ENCODE peak calls at places on chromosomes 11 and 22, in five cellular contexts. D is hepatocyte, Y is neural progenitor cell, F is GM23248, I is fibroblast of lung. T is an unnamed sample.

GRCh38 chr11:102323542-102324261 is 6.4 kb downstream of the BIRC3 start:
- DNase-seq in Y (no peak), D (no peak), I (peak; percentile 75), F (peak; percentile 79), T (peak; percentile 57)

GRCh38 chr11:32987851-32988250 is 27.8 kb upstream of the DEPDC7 start:
- DNase-seq in D (no peak), F (no peak), I (no peak), Y (no peak), T (no peak)

GRCh38 chr22:37802310-37803194 is 5.2 kb upstream of the GCAT start:
- DNase-seq in D (peak; percentile 84), I (peak; percentile 64), Y (peak; percentile 90), F (peak; percentile 62), T (no peak)

GRCh38 chr11:27468643-27469332 is 3.8 kb downstream of the LGR4 start:
- DNase-seq in Y (peak; percentile 36), I (no peak), D (peak; percentile 25), F (peak; percentile 88), T (peak; percentile 88)

GRCh38 chr22:46574993-46575914 is 37.8 kb upstream of the CELSR1 start:
- DNase-seq in I (no peak), Y (peak; percentile 30), F (no peak), D (peak; percentile 79), T (peak; percentile 33)

GRCh38 chr11:6332066-6332465 is 11.8 kb upstream of the CAVIN3 start:
- DNase-seq in I (no peak), Y (no peak), D (no peak), F (no peak), T (no peak)

GRCh38 chr11:44538375-44539054 is 26.9 kb upstream of the CD82 start:
- DNase-seq in F (peak; percentile 81), Y (peak; percentile 86), I (peak; percentile 63), D (peak; percentile 84), T (peak; percentile 49)

GRCh38 chr11:128351168-128351567 is 236.2 kb downstream of the ETS1 start:
- DNase-seq in D (no peak), F (no peak), I (no peak), Y (no peak), T (no peak)

GRCh38 chr11:72758690-72759389 is 6.6 kb upstream of the ARAP1 start:
- DNase-seq in D (peak; percentile 69), I (peak; percentile 95), F (no peak), Y (no peak), T (no peak)

GRCh38 chr11:789951-790350 is at the start of gene CEND1:
- DNase-seq in I (peak; percentile 56), Y (peak; percentile 79), F (peak; percentile 82), D (no peak), T (no peak)

GRCh38 chr22:19239464-19239863 is 52.1 kb downstream of the CLTCL1 start:
- DNase-seq in F (no peak), D (no peak), I (no peak), Y (no peak), T (no peak)

GRCh38 chr11:64909653-64910343 is 7.2 kb downstream of the ATG2A start:
- DNase-seq in I (no peak), F (no peak), D (no peak), Y (no peak), T (no peak)

GRCh38 chr11:77473001-77473800 is 693 bp downstream of the PAK1 start:
- DNase-seq in F (peak; percentile 49), I (peak; percentile 15), D (peak; percentile 77), Y (peak; percentile 75), T (peak; percentile 50)

GRCh38 chr11:70161043-70161625 is 42.0 kb upstream of the FADD start:
- DNase-seq in I (no peak), D (no peak), Y (no peak), F (no peak), T (no peak)

GRCh38 chr11:132055296-132055695 is 684.9 kb downstream of the NTM start:
- DNase-seq in I (no peak), Y (no peak), D (no peak), F (no peak), T (no peak)

GRCh38 chr11:116533186-116533825 is 239.5 kb downstream of the BUD13 start:
- DNase-seq in F (no peak), Y (peak; percentile 78), I (no peak), D (no peak), T (no peak)

GRCh38 chr11:47327025-47327424 is 25.5 kb downstream of the MYBPC3 start:
- DNase-seq in Y (no peak), F (no peak), I (no peak), D (no peak), T (no peak)

GRCh38 chr11:68503281-68503687 is 42.7 kb downstream of the PPP6R3 start:
- DNase-seq in I (peak; percentile 28), F (no peak), D (no peak), Y (no peak), T (no peak)

GRCh38 chr11:61164610-61165424 is 3.6 kb upstream of the VPS37C start:
- DNase-seq in I (no peak), D (no peak), F (no peak), Y (no peak), T (no peak)

GRCh38 chr11:82992219-82992618 is 79.5 kb downstream of the RAB30 start:
- DNase-seq in F (no peak), Y (no peak), I (no peak), D (no peak), T (no peak)

GRCh38 chr11:10898763-10899541 is 41.1 kb upstream of the ZBED5 start:
- DNase-seq in I (no peak), Y (no peak), D (no peak), F (no peak), T (no peak)

GRCh38 chr11:133526790-133527189 is 5.5 kb downstream of the OPCML start:
- DNase-seq in Y (no peak), D (no peak), F (no peak), I (no peak), T (no peak)

GRCh38 chr11:63917685-63918523 is 940 bp upstream of the RCOR2 start:
- DNase-seq in F (peak; percentile 55), Y (peak; percentile 95), I (peak; percentile 63), D (peak; percentile 61), T (no peak)

GRCh38 chr22:20663941-20664593 is 109.8 kb upstream of the SERPIND1 start:
- DNase-seq in Y (no peak), I (no peak), D (no peak), F (no peak), T (no peak)

DNA sequence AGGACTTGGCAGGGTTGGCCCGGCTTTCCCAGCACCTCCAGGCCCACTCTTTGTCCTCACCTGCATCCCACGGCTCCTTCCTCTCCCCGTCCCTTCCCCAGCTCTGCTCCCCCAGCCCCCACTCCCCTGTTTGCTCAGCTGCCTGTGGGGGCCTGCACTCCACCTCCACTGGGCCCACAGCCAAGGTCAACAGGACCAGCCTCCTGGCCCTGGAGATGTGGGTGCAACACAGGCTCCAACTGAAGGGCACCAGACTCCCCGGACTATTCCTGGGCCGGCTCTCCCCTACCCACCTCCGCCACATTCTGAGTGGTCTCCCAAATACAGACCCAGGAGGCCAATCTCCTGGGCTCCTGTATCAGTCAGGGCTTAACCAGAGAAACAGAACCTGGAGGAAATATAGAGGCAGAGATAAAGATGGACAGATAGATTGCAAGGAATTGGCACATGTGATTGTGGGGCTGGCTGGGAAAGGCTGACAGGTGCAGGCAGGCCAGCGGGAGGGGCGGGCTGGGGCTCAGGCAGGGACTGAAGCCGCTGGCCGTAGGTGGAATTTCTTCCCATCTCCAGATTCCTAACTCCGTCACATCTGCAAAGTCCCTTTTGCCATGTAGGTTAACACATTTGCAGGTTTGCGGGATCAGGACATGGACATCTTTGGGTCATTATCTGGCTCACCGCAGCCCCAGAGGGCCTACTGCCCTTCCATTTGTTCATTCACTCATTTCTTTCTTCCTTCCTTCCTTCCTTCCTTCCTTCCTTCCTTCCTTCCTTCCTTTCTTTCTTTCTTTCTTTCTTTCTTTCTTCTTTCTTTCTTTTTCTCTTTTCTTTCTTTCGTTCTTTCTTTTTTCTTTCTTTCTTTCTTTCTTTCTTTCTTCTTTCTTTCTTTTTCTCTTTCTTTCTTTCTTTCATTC is 45.8 kb upstream of the MYH9 start:
- DNase-seq in F (no peak), D (no peak), I (no peak), Y (no peak), T (no peak)
- H2AFZ ChIP-seq in F (no peak overlapping the region), D (no peak overlapping the region), I (no peak overlapping the region), Y (no peak overlapping the region), T (peak overlapping the region; percentile 42)

GRCh38 chr11:9762531-9762930 is 98.7 kb downstream of the SWAP70 start:
- DNase-seq in D (no peak), I (no peak), Y (no peak), F (no peak), T (no peak)
- TF ChIP-seq EZH2 in D (no peak), I (no peak), Y (no peak), F (no peak), T (no peak)

GRCh38 chr11:86116996-86117705 is 48.3 kb upstream of the PICALM start:
- DNase-seq in Y (no peak), D (peak; percentile 19), F (peak; percentile 78), I (no peak), T (peak; percentile 86)

GRCh38 chr11:86117706-86118050 is 48.8 kb upstream of the PICALM start:
- DNase-seq in Y (no peak), F (peak; percentile 13), I (no peak), D (no peak), T (no peak)

GRCh38 chr11:86116386-86116726 is 47.5 kb upstream of the PICALM start:
- DNase-seq in D (no peak), I (peak; percentile 34), F (peak; percentile 90), Y (no peak), T (peak; percentile 94)

GRCh38 chr11:86119062-86119461 is 50.2 kb upstream of the PICALM start:
- DNase-seq in Y (no peak), F (no peak), D (no peak), I (peak; percentile 35), T (no peak)

GRCh38 chr11:86118201-86118600 is 49.3 kb upstream of the PICALM start:
- DNase-seq in Y (no peak), I (no peak), D (no peak), F (no peak), T (no peak)
- H2AFZ ChIP-seq in Y (no peak overlapping the region), I (no peak overlapping the region), D (no peak overlapping the region), F (no peak overlapping the region), T (no peak overlapping the region)

GRCh38 chr22:43110927-43111623 is 525 bp downstream of the BIK start:
- DNase-seq in D (peak; percentile 69), Y (peak; percentile 58), I (no peak), F (peak; percentile 11), T (peak; percentile 33)
- TF ChIP-seq EZH2 in D (peak; percentile 68), Y (peak; percentile 84), I (peak; percentile 93), F (peak; percentile 15), T (no peak)

DNA sequence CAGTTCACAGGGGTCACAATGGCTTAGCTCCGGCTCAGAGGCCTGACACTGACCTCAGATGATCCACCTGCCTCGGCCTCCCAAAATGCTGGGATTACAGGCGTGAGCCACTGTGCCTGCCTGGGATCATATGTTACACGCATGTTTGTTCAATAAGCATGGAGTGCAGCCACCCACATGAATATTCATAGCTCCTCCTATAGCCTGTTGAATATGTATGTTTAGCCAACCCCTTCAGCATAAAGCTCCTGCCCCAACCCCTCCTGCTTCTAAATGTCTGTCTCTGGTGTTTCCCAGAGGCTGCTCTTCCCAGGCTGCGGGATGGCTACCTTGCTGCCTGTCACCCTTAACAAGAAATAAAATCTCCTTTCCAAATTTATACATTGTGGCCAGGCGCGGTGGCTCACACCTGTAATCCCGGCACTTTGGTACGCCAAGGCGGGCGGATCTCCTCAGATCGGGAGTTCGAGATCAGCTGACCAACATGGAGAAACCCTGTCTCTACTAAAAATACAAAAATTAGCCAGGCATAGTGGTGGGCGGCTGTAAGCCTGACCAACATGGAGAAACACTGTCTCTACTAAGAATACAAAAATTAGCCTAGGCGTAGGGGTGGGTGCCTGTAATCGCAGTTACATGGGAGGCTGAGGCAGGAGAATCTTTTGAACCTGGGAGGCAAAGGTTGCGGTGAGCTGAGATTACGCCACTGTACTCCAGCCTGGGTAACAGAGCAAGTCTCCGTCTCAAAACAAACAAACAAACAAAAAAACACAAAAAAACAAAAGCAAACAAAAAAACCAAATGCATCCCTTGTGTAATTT is 1.1 kb upstream of the APOBEC3F start:
- DNase-seq in D (no peak), I (no peak), F (no peak), Y (no peak), T (no peak)
- H2AFZ ChIP-seq in D (peak overlapping the region; percentile 49), I (no peak overlapping the region), F (peak overlapping the region; percentile 94), Y (no peak overlapping the region), T (no peak overlapping the region)

T was measured in mammary epithelial cell.